ENCODE peak calls at places on chromosomes 13 and 19, in seven cellular contexts. One of them, this sample, is unnamed.

GRCh38 chr19:16684216-16684615 is 23.3 kb downstream of the TMEM38A start:
- DNase-seq in activated CD8-positive, alpha-beta T cell treated with anti-CD3 and anti-CD28 coated beads for 36 hours: no peak
- DNase-seq in OCI-LY7: no peak
- DNase-seq in CD8-positive, alpha-beta T cell: no peak
- DNase-seq in nephron progenitor cell: no peak
- DNase-seq in left lung: no peak
- DNase-seq in progenitor cell of endocrine pancreas: no peak
- DNase-seq in this sample: no peak

GRCh38 chr13:29454931-29455481 is 140.5 kb downstream of the SLC7A1 start:
- DNase-seq in activated CD8-positive, alpha-beta T cell treated with anti-CD3 and anti-CD28 coated beads for 36 hours: peak
- DNase-seq in OCI-LY7: peak
- DNase-seq in CD8-positive, alpha-beta T cell: no peak
- DNase-seq in nephron progenitor cell: no peak
- DNase-seq in left lung: no peak
- DNase-seq in progenitor cell of endocrine pancreas: no peak
- DNase-seq in this sample: no peak

GRCh38 chr13:110228936-110229904 is 77.7 kb downstream of the COL4A1 start:
- DNase-seq in activated CD8-positive, alpha-beta T cell treated with anti-CD3 and anti-CD28 coated beads for 36 hours: no peak
- DNase-seq in OCI-LY7: no peak
- DNase-seq in CD8-positive, alpha-beta T cell: no peak
- DNase-seq in nephron progenitor cell: peak
- DNase-seq in left lung: no peak
- DNase-seq in progenitor cell of endocrine pancreas: no peak
- DNase-seq in this sample: no peak

GRCh38 chr13:38103851-38104250 is 234.3 kb upstream of the TRPC4 start:
- DNase-seq in activated CD8-positive, alpha-beta T cell treated with anti-CD3 and anti-CD28 coated beads for 36 hours: no peak
- DNase-seq in OCI-LY7: no peak
- DNase-seq in CD8-positive, alpha-beta T cell: no peak
- DNase-seq in nephron progenitor cell: no peak
- DNase-seq in left lung: no peak
- DNase-seq in progenitor cell of endocrine pancreas: no peak
- DNase-seq in this sample: no peak

GRCh38 chr13:106034201-106034600 is 501.3 kb downstream of the EFNB2 start:
- DNase-seq in activated CD8-positive, alpha-beta T cell treated with anti-CD3 and anti-CD28 coated beads for 36 hours: no peak
- DNase-seq in OCI-LY7: no peak
- DNase-seq in CD8-positive, alpha-beta T cell: no peak
- DNase-seq in nephron progenitor cell: no peak
- DNase-seq in left lung: no peak
- DNase-seq in progenitor cell of endocrine pancreas: no peak
- DNase-seq in this sample: no peak

GRCh38 chr13:41780736-41781708 is 179.9 kb downstream of the VWA8 start:
- DNase-seq in activated CD8-positive, alpha-beta T cell treated with anti-CD3 and anti-CD28 coated beads for 36 hours: no peak
- DNase-seq in OCI-LY7: no peak
- DNase-seq in CD8-positive, alpha-beta T cell: no peak
- DNase-seq in nephron progenitor cell: no peak
- DNase-seq in left lung: no peak
- DNase-seq in progenitor cell of endocrine pancreas: no peak
- DNase-seq in this sample: no peak

GRCh38 chr13:99083976-99084375 is 106.1 kb upstream of the DOCK9 start:
- DNase-seq in activated CD8-positive, alpha-beta T cell treated with anti-CD3 and anti-CD28 coated beads for 36 hours: peak
- DNase-seq in OCI-LY7: peak
- DNase-seq in CD8-positive, alpha-beta T cell: peak
- DNase-seq in nephron progenitor cell: no peak
- DNase-seq in left lung: no peak
- DNase-seq in progenitor cell of endocrine pancreas: no peak
- DNase-seq in this sample: no peak

GRCh38 chr13:31032574-31033095 is 100.2 kb downstream of the TEX26 start:
- DNase-seq in activated CD8-positive, alpha-beta T cell treated with anti-CD3 and anti-CD28 coated beads for 36 hours: no peak
- DNase-seq in OCI-LY7: no peak
- DNase-seq in CD8-positive, alpha-beta T cell: no peak
- DNase-seq in nephron progenitor cell: no peak
- DNase-seq in left lung: no peak
- DNase-seq in progenitor cell of endocrine pancreas: no peak
- DNase-seq in this sample: no peak

GRCh38 chr19:51272183-51272817 is 21.4 kb downstream of the SIGLECL1 start:
- DNase-seq in activated CD8-positive, alpha-beta T cell treated with anti-CD3 and anti-CD28 coated beads for 36 hours: peak
- DNase-seq in OCI-LY7: no peak
- DNase-seq in CD8-positive, alpha-beta T cell: no peak
- DNase-seq in nephron progenitor cell: no peak
- DNase-seq in left lung: peak
- DNase-seq in progenitor cell of endocrine pancreas: no peak
- DNase-seq in this sample: no peak

GRCh38 chr13:41563501-41564001 is 106.2 kb downstream of the RGCC start:
- DNase-seq in activated CD8-positive, alpha-beta T cell treated with anti-CD3 and anti-CD28 coated beads for 36 hours: no peak
- DNase-seq in OCI-LY7: no peak
- DNase-seq in CD8-positive, alpha-beta T cell: no peak
- DNase-seq in nephron progenitor cell: no peak
- DNase-seq in left lung: no peak
- DNase-seq in progenitor cell of endocrine pancreas: no peak
- DNase-seq in this sample: no peak

GRCh38 chr13:112897956-112898785 is 70.8 kb upstream of the MCF2L start:
- DNase-seq in activated CD8-positive, alpha-beta T cell treated with anti-CD3 and anti-CD28 coated beads for 36 hours: no peak
- DNase-seq in OCI-LY7: no peak
- DNase-seq in CD8-positive, alpha-beta T cell: no peak
- DNase-seq in nephron progenitor cell: no peak
- DNase-seq in left lung: no peak
- DNase-seq in progenitor cell of endocrine pancreas: no peak
- DNase-seq in this sample: peak

GRCh38 chr13:109509154-109509905 is 277.1 kb downstream of the IRS2 start:
- DNase-seq in activated CD8-positive, alpha-beta T cell treated with anti-CD3 and anti-CD28 coated beads for 36 hours: no peak
- DNase-seq in OCI-LY7: no peak
- DNase-seq in CD8-positive, alpha-beta T cell: no peak
- DNase-seq in nephron progenitor cell: no peak
- DNase-seq in left lung: no peak
- DNase-seq in progenitor cell of endocrine pancreas: no peak
- DNase-seq in this sample: no peak

GRCh38 chr19:31364956-31365355 is 15.7 kb upstream of the TSHZ3 start:
- DNase-seq in activated CD8-positive, alpha-beta T cell treated with anti-CD3 and anti-CD28 coated beads for 36 hours: no peak
- DNase-seq in OCI-LY7: no peak
- DNase-seq in CD8-positive, alpha-beta T cell: no peak
- DNase-seq in nephron progenitor cell: no peak
- DNase-seq in left lung: no peak
- DNase-seq in progenitor cell of endocrine pancreas: no peak
- DNase-seq in this sample: no peak

GRCh38 chr19:35207391-35207871 is 21.1 kb downstream of the FAM187B start:
- DNase-seq in activated CD8-positive, alpha-beta T cell treated with anti-CD3 and anti-CD28 coated beads for 36 hours: no peak
- DNase-seq in OCI-LY7: no peak
- DNase-seq in CD8-positive, alpha-beta T cell: peak
- DNase-seq in nephron progenitor cell: no peak
- DNase-seq in left lung: no peak
- DNase-seq in progenitor cell of endocrine pancreas: no peak
- DNase-seq in this sample: no peak

GRCh38 chr13:27170221-27170520 is 1.4 kb downstream of the USP12 start:
- DNase-seq in activated CD8-positive, alpha-beta T cell treated with anti-CD3 and anti-CD28 coated beads for 36 hours: no peak
- DNase-seq in OCI-LY7: peak
- DNase-seq in CD8-positive, alpha-beta T cell: no peak
- DNase-seq in nephron progenitor cell: no peak
- DNase-seq in left lung: no peak
- DNase-seq in progenitor cell of endocrine pancreas: no peak
- DNase-seq in this sample: no peak

GRCh38 chr13:36750046-36750445 is 69.0 kb upstream of the RFXAP start:
- DNase-seq in activated CD8-positive, alpha-beta T cell treated with anti-CD3 and anti-CD28 coated beads for 36 hours: no peak
- DNase-seq in OCI-LY7: no peak
- DNase-seq in CD8-positive, alpha-beta T cell: no peak
- DNase-seq in nephron progenitor cell: no peak
- DNase-seq in left lung: no peak
- DNase-seq in progenitor cell of endocrine pancreas: no peak
- DNase-seq in this sample: no peak

GRCh38 chr13:44079413-44080205 is 199.9 kb downstream of the LACC1 start:
- DNase-seq in activated CD8-positive, alpha-beta T cell treated with anti-CD3 and anti-CD28 coated beads for 36 hours: no peak
- DNase-seq in OCI-LY7: no peak
- DNase-seq in CD8-positive, alpha-beta T cell: no peak
- DNase-seq in nephron progenitor cell: no peak
- DNase-seq in left lung: no peak
- DNase-seq in progenitor cell of endocrine pancreas: no peak
- DNase-seq in this sample: no peak

GRCh38 chr13:94999871-95000270 is 287.5 kb upstream of the SOX21 start:
- DNase-seq in activated CD8-positive, alpha-beta T cell treated with anti-CD3 and anti-CD28 coated beads for 36 hours: no peak
- DNase-seq in OCI-LY7: no peak
- DNase-seq in CD8-positive, alpha-beta T cell: no peak
- DNase-seq in nephron progenitor cell: no peak
- DNase-seq in left lung: no peak
- DNase-seq in progenitor cell of endocrine pancreas: no peak
- DNase-seq in this sample: no peak

GRCh38 chr13:94997126-94997525 is 284.8 kb upstream of the SOX21 start:
- DNase-seq in activated CD8-positive, alpha-beta T cell treated with anti-CD3 and anti-CD28 coated beads for 36 hours: no peak
- DNase-seq in OCI-LY7: no peak
- DNase-seq in CD8-positive, alpha-beta T cell: no peak
- DNase-seq in nephron progenitor cell: no peak
- DNase-seq in left lung: no peak
- DNase-seq in progenitor cell of endocrine pancreas: no peak
- DNase-seq in this sample: no peak

GRCh38 chr13:95005300-95005699 is 293.0 kb upstream of the SOX21 start:
- DNase-seq in activated CD8-positive, alpha-beta T cell treated with anti-CD3 and anti-CD28 coated beads for 36 hours: no peak
- DNase-seq in OCI-LY7: no peak
- DNase-seq in CD8-positive, alpha-beta T cell: no peak
- DNase-seq in nephron progenitor cell: no peak
- DNase-seq in left lung: no peak
- DNase-seq in progenitor cell of endocrine pancreas: no peak
- DNase-seq in this sample: no peak

GRCh38 chr13:95002968-95003813 is 290.8 kb upstream of the SOX21 start:
- DNase-seq in activated CD8-positive, alpha-beta T cell treated with anti-CD3 and anti-CD28 coated beads for 36 hours: no peak
- DNase-seq in OCI-LY7: no peak
- DNase-seq in CD8-positive, alpha-beta T cell: no peak
- DNase-seq in nephron progenitor cell: peak
- DNase-seq in left lung: peak
- DNase-seq in progenitor cell of endocrine pancreas: no peak
- DNase-seq in this sample: no peak

GRCh38 chr13:95002126-95002525 is 289.8 kb upstream of the SOX21 start:
- DNase-seq in activated CD8-positive, alpha-beta T cell treated with anti-CD3 and anti-CD28 coated beads for 36 hours: no peak
- DNase-seq in OCI-LY7: no peak
- DNase-seq in CD8-positive, alpha-beta T cell: no peak
- DNase-seq in nephron progenitor cell: no peak
- DNase-seq in left lung: no peak
- DNase-seq in progenitor cell of endocrine pancreas: no peak
- DNase-seq in this sample: no peak
- TF ChIP-seq CTCF in activated CD8-positive, alpha-beta T cell treated with anti-CD3 and anti-CD28 coated beads for 36 hours: no peak
- TF ChIP-seq CTCF in OCI-LY7: no peak
- TF ChIP-seq CTCF in CD8-positive, alpha-beta T cell: no peak
- TF ChIP-seq CTCF in nephron progenitor cell: no peak
- TF ChIP-seq CTCF in left lung: no peak
- TF ChIP-seq CTCF in progenitor cell of endocrine pancreas: no peak
- TF ChIP-seq CTCF in this sample: no peak

GRCh38 chr13:67416047-67416925 is 186.2 kb upstream of the PCDH9 start:
- DNase-seq in activated CD8-positive, alpha-beta T cell treated with anti-CD3 and anti-CD28 coated beads for 36 hours: no peak
- DNase-seq in OCI-LY7: peak
- DNase-seq in CD8-positive, alpha-beta T cell: no peak
- DNase-seq in nephron progenitor cell: peak
- DNase-seq in left lung: no peak
- DNase-seq in progenitor cell of endocrine pancreas: peak
- DNase-seq in this sample: no peak
- TF ChIP-seq CTCF in activated CD8-positive, alpha-beta T cell treated with anti-CD3 and anti-CD28 coated beads for 36 hours: no peak
- TF ChIP-seq CTCF in OCI-LY7: peak
- TF ChIP-seq CTCF in CD8-positive, alpha-beta T cell: no peak
- TF ChIP-seq CTCF in nephron progenitor cell: peak
- TF ChIP-seq CTCF in left lung: no peak
- TF ChIP-seq CTCF in progenitor cell of endocrine pancreas: peak
- TF ChIP-seq CTCF in this sample: no peak

DNA sequence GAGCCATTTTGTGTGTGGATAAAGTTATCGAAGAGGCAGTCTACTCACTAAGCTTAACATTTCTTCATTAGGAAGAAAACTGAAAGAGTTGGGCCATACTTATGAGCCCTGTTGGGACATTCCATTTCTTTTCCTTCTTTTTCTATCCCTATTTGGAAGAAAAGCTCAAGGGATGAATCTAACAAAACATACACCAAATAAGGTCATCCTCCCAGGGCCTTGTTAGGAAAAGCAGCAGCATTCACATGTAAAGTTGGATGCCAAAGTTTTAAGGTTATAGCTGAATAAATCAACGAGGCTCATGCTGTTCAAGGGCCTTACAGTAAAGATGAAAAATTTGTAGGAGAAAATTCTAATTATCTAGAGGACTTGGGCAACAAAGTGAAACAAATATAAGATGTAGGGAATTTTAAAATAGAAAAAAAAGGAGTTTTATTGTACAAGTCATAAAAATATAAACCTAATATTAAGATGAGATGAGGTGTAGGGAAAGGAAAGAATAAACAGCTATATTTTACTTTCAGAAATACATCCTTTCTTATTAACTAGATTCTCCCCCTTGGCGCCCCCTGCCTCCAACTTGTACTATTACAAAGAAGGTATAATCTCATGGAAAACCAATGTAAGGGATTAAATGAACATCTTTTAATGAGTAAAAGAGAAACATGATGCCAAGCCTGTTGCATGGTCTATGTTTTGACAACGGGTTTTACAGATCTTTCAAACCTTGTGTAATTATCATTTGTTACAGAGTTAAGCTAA is 160.4 kb downstream of the PCDH20 start:
- DNase-seq in activated CD8-positive, alpha-beta T cell treated with anti-CD3 and anti-CD28 coated beads for 36 hours: peak
- DNase-seq in OCI-LY7: peak
- DNase-seq in CD8-positive, alpha-beta T cell: no peak
- DNase-seq in nephron progenitor cell: peak
- DNase-seq in left lung: no peak
- DNase-seq in progenitor cell of endocrine pancreas: no peak
- DNase-seq in this sample: no peak
- TF ChIP-seq CTCF in activated CD8-positive, alpha-beta T cell treated with anti-CD3 and anti-CD28 coated beads for 36 hours: no peak
- TF ChIP-seq CTCF in OCI-LY7: peak
- TF ChIP-seq CTCF in CD8-positive, alpha-beta T cell: no peak
- TF ChIP-seq CTCF in nephron progenitor cell: peak
- TF ChIP-seq CTCF in left lung: no peak
- TF ChIP-seq CTCF in progenitor cell of endocrine pancreas: peak
- TF ChIP-seq CTCF in this sample: no peak

GRCh38 chr19:48371367-48371766 is 7.2 kb downstream of the SYNGR4 start:
- DNase-seq in activated CD8-positive, alpha-beta T cell treated with anti-CD3 and anti-CD28 coated beads for 36 hours: no peak
- DNase-seq in OCI-LY7: no peak
- DNase-seq in CD8-positive, alpha-beta T cell: no peak
- DNase-seq in nephron progenitor cell: no peak
- DNase-seq in left lung: no peak
- DNase-seq in progenitor cell of endocrine pancreas: no peak
- DNase-seq in this sample: no peak

GRCh38 chr19:48372904-48373303 is 8.7 kb downstream of the SYNGR4 start:
- DNase-seq in activated CD8-positive, alpha-beta T cell treated with anti-CD3 and anti-CD28 coated beads for 36 hours: no peak
- DNase-seq in OCI-LY7: no peak
- DNase-seq in CD8-positive, alpha-beta T cell: no peak
- DNase-seq in nephron progenitor cell: no peak
- DNase-seq in left lung: no peak
- DNase-seq in progenitor cell of endocrine pancreas: no peak
- DNase-seq in this sample: peak

GRCh38 chr19:48373567-48373966 is 9.4 kb downstream of the SYNGR4 start:
- DNase-seq in activated CD8-positive, alpha-beta T cell treated with anti-CD3 and anti-CD28 coated beads for 36 hours: no peak
- DNase-seq in OCI-LY7: no peak
- DNase-seq in CD8-positive, alpha-beta T cell: no peak
- DNase-seq in nephron progenitor cell: no peak
- DNase-seq in left lung: no peak
- DNase-seq in progenitor cell of endocrine pancreas: no peak
- DNase-seq in this sample: no peak

GRCh38 chr19:48368942-48369341 is 4.8 kb downstream of the SYNGR4 start:
- DNase-seq in activated CD8-positive, alpha-beta T cell treated with anti-CD3 and anti-CD28 coated beads for 36 hours: no peak
- DNase-seq in OCI-LY7: no peak
- DNase-seq in CD8-positive, alpha-beta T cell: no peak
- DNase-seq in nephron progenitor cell: no peak
- DNase-seq in left lung: no peak
- DNase-seq in progenitor cell of endocrine pancreas: no peak
- DNase-seq in this sample: no peak

DNA sequence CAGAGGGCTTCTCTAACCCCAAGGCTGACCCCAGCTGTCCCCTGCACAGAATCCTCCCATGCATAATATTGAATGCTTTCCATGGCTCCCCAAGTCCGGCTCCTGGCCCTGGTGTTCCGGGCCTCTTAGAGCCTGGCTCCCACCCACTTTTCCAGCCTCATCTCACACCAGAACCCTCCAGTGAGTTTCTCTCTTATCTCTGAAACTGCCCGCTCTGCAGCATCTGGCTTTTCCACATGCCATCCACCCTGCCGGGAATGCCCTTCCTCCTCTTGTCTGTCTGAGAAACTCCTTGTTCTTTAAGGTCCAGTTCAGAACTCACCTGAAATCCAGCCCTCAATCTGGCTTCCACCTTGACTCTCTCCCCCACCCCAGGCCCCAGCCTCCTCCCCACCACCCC is 6.8 kb downstream of the SYNGR4 start:
- DNase-seq in activated CD8-positive, alpha-beta T cell treated with anti-CD3 and anti-CD28 coated beads for 36 hours: no peak
- DNase-seq in OCI-LY7: no peak
- DNase-seq in CD8-positive, alpha-beta T cell: no peak
- DNase-seq in nephron progenitor cell: no peak
- DNase-seq in left lung: no peak
- DNase-seq in progenitor cell of endocrine pancreas: no peak
- DNase-seq in this sample: no peak
- TF ChIP-seq CTCF in activated CD8-positive, alpha-beta T cell treated with anti-CD3 and anti-CD28 coated beads for 36 hours: no peak
- TF ChIP-seq CTCF in OCI-LY7: no peak
- TF ChIP-seq CTCF in CD8-positive, alpha-beta T cell: no peak
- TF ChIP-seq CTCF in nephron progenitor cell: no peak
- TF ChIP-seq CTCF in left lung: no peak
- TF ChIP-seq CTCF in progenitor cell of endocrine pancreas: no peak
- TF ChIP-seq CTCF in this sample: no peak